ENCODE peak calls at places on chromosomes 11 and 22, in six cellular contexts. A is kidney; O is EH; R is small intestine; G is AG08396; T is activated naive CD8-positive, alpha-beta T cell treated with anti-CD3 and anti-CD28 coated beads for 36 hours. H is an unnamed sample.

GRCh38 chr11:18171377-18172000 is 1.1 kb upstream of the MRGPRX4 start:
- DNase-seq in A (no peak), O (peak; percentile 32), R (peak; percentile 14), G (peak; percentile 39), T (no peak), H (no peak)

GRCh38 chr11:67404515-67405195 is 772 bp downstream of the TBC1D10C start:
- DNase-seq in A (peak; percentile 80), O (no peak), R (peak; percentile 36), G (no peak), T (peak; percentile 57), H (no peak)

GRCh38 chr22:30701872-30702271 is 7.2 kb downstream of the OSBP2 start:
- DNase-seq in A (no peak), O (peak; percentile 62), R (no peak), G (peak; percentile 47), T (no peak), H (no peak)

GRCh38 chr11:94544582-94544831 is 786 bp downstream of the FUT4 start:
- DNase-seq in A (no peak), O (no peak), R (no peak), G (peak; percentile 39), T (no peak), H (no peak)

GRCh38 chr11:993141-993540 is 43.4 kb downstream of the MUC6 start:
- DNase-seq in A (no peak), O (no peak), R (no peak), G (no peak), T (no peak), H (no peak)

GRCh38 chr11:69201764-69202370 is 46.1 kb downstream of the SMIM38 start:
- DNase-seq in A (no peak), O (no peak), R (no peak), G (no peak), T (no peak), H (no peak)

GRCh38 chr22:23509571-23510302 is 70.4 kb downstream of the IGLL1 start:
- DNase-seq in A (peak; percentile 21), O (peak; percentile 82), R (no peak), G (no peak), T (no peak), H (no peak)

GRCh38 chr11:134413334-134414035 is 1.4 kb upstream of the B3GAT1 start:
- DNase-seq in A (no peak), O (no peak), R (no peak), G (no peak), T (no peak), H (no peak)

GRCh38 chr11:82315093-82315492 is 418.6 kb downstream of the FAM181B start:
- DNase-seq in A (no peak), O (no peak), R (peak; percentile 9), G (no peak), T (no peak), H (no peak)

GRCh38 chr22:35863432-35863831 is 145.8 kb downstream of the APOL5 start:
- DNase-seq in A (no peak), O (no peak), R (no peak), G (no peak), T (no peak), H (no peak)

GRCh38 chr22:24001314-24001713 is 3.9 kb downstream of the GSTT4 start:
- DNase-seq in A (no peak), O (no peak), R (no peak), G (peak; percentile 10), T (no peak), H (no peak)

GRCh38 chr22:23207786-23208325 is 27.5 kb downstream of the BCR start:
- DNase-seq in A (peak; percentile 49), O (no peak), R (no peak), G (no peak), T (no peak), H (no peak)

GRCh38 chr11:17596310-17596669 is 49.2 kb downstream of the OTOG start:
- DNase-seq in A (peak; percentile 9), O (no peak), R (no peak), G (no peak), T (no peak), H (no peak)

GRCh38 chr22:35563211-35563610 is 22.6 kb downstream of the RASD2 start:
- DNase-seq in A (no peak), O (no peak), R (no peak), G (no peak), T (no peak), H (no peak)

GRCh38 chr11:11265994-11266606 is 87.0 kb downstream of the CSNK2A3 start:
- DNase-seq in A (no peak), O (peak; percentile 34), R (peak; percentile 61), G (peak; percentile 62), T (peak; percentile 50), H (no peak)

GRCh38 chr11:36744375-36745168 is 146.5 kb upstream of the RAG2 start:
- DNase-seq in A (peak; percentile 72), O (peak; percentile 63), R (peak; percentile 55), G (peak; percentile 50), T (peak; percentile 57), H (no peak)

GRCh38 chr11:73866586-73866996 is 10.1 kb downstream of the COA4 start:
- DNase-seq in A (no peak), O (peak; percentile 89), R (peak; percentile 64), G (peak; percentile 65), T (no peak), H (peak; percentile 93)

GRCh38 chr22:48744967-48745841 is 1082.5 kb downstream of the BRD1 start:
- DNase-seq in A (peak; percentile 44), O (no peak), R (no peak), G (no peak), T (no peak), H (no peak)

GRCh38 chr22:39457047-39457545 is 284 bp downstream of the MGAT3 start:
- DNase-seq in A (no peak), O (no peak), R (no peak), G (peak; percentile 40), T (peak; percentile 13), H (no peak)

GRCh38 chr22:32754413-32755041 is 47.0 kb upstream of the TIMP3 start:
- DNase-seq in A (no peak), O (peak; percentile 65), R (peak; percentile 90), G (peak; percentile 55), T (no peak), H (no peak)

GRCh38 chr22:45949921-45950320 is 27.0 kb downstream of the WNT7B start:
- DNase-seq in A (no peak), O (no peak), R (no peak), G (no peak), T (no peak), H (no peak)

GRCh38 chr11:14584595-14584994 is 59.0 kb upstream of the PDE3B start:
- DNase-seq in A (no peak), O (no peak), R (peak; percentile 93), G (no peak), T (no peak), H (no peak)

GRCh38 chr11:122036493-122036892 is 79.5 kb downstream of the BLID start:
- DNase-seq in A (no peak), O (no peak), R (no peak), G (no peak), T (no peak), H (no peak)

GRCh38 chr11:68469642-68470041 is 9.1 kb downstream of the PPP6R3 start:
- DNase-seq in A (no peak), O (no peak), R (no peak), G (no peak), T (no peak), H (no peak)

GRCh38 chr11:122852071-122852831 is 14.0 kb downstream of the CRTAM start:
- DNase-seq in A (no peak), O (peak; percentile 33), R (peak; percentile 13), G (no peak), T (peak; percentile 58), H (no peak)

GRCh38 chr11:43925063-43925931 is 17.1 kb upstream of the C11orf96 start:
- DNase-seq in A (no peak), O (no peak), R (no peak), G (no peak), T (no peak), H (no peak)

GRCh38 chr22:22593964-22594656 is 35.0 kb upstream of the PRAME start:
- DNase-seq in A (no peak), O (peak; percentile 55), R (peak; percentile 33), G (peak; percentile 35), T (peak; percentile 60), H (peak; percentile 15)

GRCh38 chr11:85299247-85299646 is 327.9 kb downstream of the DLG2 start:
- DNase-seq in A (no peak), O (no peak), R (no peak), G (peak; percentile 2), T (no peak), H (peak; percentile 42)

GRCh38 chr11:76233936-76234703 is 27.8 kb upstream of the WNT11 start:
- DNase-seq in A (peak; percentile 87), O (peak; percentile 36), R (peak; percentile 37), G (peak; percentile 31), T (no peak), H (no peak)

GRCh38 chr11:57604289-57605010 is 7.0 kb downstream of the SERPING1 start:
- DNase-seq in A (no peak), O (no peak), R (no peak), G (no peak), T (no peak), H (no peak)

H was measured in epithelial cell of proximal tubule.